ENCODE peak calls at places on chromosomes 4 and X, in seven cellular contexts. O is neuronal stem cell, F is mesenchymal stem cell, A is H1, L is IMR-90, K is trophoblast cell, W is H9. G is an unnamed sample.

GRCh38 chrX:42846741-42847140 is 68.8 kb upstream of the PPP1R2C start:
- DNase-seq in O (no peak), F (no peak), A (no peak), L (no peak), K (peak; percentile 20), W (no peak), G (no peak)

GRCh38 chr4:25441519-25442117 is 64.6 kb downstream of the ANAPC4 start:
- DNase-seq in O (peak; percentile 54), F (peak; percentile 53), A (no peak), L (peak; percentile 59), K (peak; percentile 82), W (peak; percentile 71), G (peak; percentile 80)

GRCh38 chrX:120790118-120790517 is 85.5 kb downstream of the CT47B1 start:
- DNase-seq in O (peak; percentile 50), F (peak; percentile 51), A (no peak), L (peak; percentile 71), K (peak; percentile 87), W (peak; percentile 27), G (peak; percentile 63)

GRCh38 chrX:53379747-53380146 is 42.7 kb downstream of the SMC1A start:
- DNase-seq in O (no peak), F (no peak), A (no peak), L (no peak), K (no peak), W (no peak), G (no peak)

GRCh38 chr4:122331195-122331594 is 47.6 kb upstream of the ADAD1 start:
- DNase-seq in O (no peak), F (no peak), A (no peak), L (no peak), K (peak; percentile 3), W (no peak), G (no peak)

GRCh38 chr4:141350122-141350904 is 129.6 kb downstream of the ZNF330 start:
- DNase-seq in O (no peak), F (peak; percentile 86), A (no peak), L (peak; percentile 88), K (no peak), W (no peak), G (peak; percentile 57)

GRCh38 chrX:153708415-153708814 is 15.8 kb downstream of the BCAP31 start:
- DNase-seq in O (no peak), F (peak; percentile 86), A (no peak), L (peak; percentile 79), K (peak; percentile 88), W (peak; percentile 78), G (peak; percentile 83)

GRCh38 chr4:10108818-10109783 is 7.5 kb downstream of the WDR1 start:
- DNase-seq in O (no peak), F (peak; percentile 24), A (no peak), L (peak; percentile 55), K (peak; percentile 65), W (no peak), G (no peak)

GRCh38 chrX:265502-265901 is 15.7 kb upstream of the PLCXD1 start:
- DNase-seq in O (no peak), F (no peak), A (no peak), L (no peak), K (no peak), W (no peak), G (no peak)

GRCh38 chr4:57655342-57655741 is 545.2 kb upstream of the IGFBP7 start:
- DNase-seq in O (no peak), F (no peak), A (no peak), L (no peak), K (no peak), W (no peak), G (no peak)

GRCh38 chr4:2818351-2818939 is 25.2 kb upstream of the ADD1 start:
- DNase-seq in O (no peak), F (no peak), A (no peak), L (no peak), K (no peak), W (peak; percentile 47), G (peak; percentile 35)

GRCh38 chr4:37470243-37470642 is 215.9 kb downstream of the RELL1 start:
- DNase-seq in O (no peak), F (no peak), A (no peak), L (no peak), K (no peak), W (no peak), G (no peak)

GRCh38 chr4:85084371-85085170 is 118.1 kb upstream of the WDFY3 start:
- DNase-seq in O (peak; percentile 65), F (peak; percentile 78), A (no peak), L (peak; percentile 75), K (peak; percentile 92), W (no peak), G (peak; percentile 73)

GRCh38 chrX:39752820-39753219 is 344.9 kb downstream of the BCOR start:
- DNase-seq in O (no peak), F (peak; percentile 30), A (no peak), L (peak; percentile 29), K (peak; percentile 18), W (no peak), G (no peak)

GRCh38 chrX:108397627-108398392 is 40.4 kb downstream of the COL4A6 start:
- DNase-seq in O (peak; percentile 15), F (no peak), A (no peak), L (peak; percentile 4), K (no peak), W (no peak), G (no peak)

GRCh38 chrX:136497556-136498048 is at the start of gene HTATSF1:
- DNase-seq in O (peak; percentile 2), F (no peak), A (no peak), L (no peak), K (peak; percentile 25), W (no peak), G (no peak)

GRCh38 chrX:2595258-2595657 is 94.5 kb upstream of the DHRSX start:
- DNase-seq in O (no peak), F (no peak), A (no peak), L (peak; percentile 11), K (no peak), W (no peak), G (no peak)

DNA sequence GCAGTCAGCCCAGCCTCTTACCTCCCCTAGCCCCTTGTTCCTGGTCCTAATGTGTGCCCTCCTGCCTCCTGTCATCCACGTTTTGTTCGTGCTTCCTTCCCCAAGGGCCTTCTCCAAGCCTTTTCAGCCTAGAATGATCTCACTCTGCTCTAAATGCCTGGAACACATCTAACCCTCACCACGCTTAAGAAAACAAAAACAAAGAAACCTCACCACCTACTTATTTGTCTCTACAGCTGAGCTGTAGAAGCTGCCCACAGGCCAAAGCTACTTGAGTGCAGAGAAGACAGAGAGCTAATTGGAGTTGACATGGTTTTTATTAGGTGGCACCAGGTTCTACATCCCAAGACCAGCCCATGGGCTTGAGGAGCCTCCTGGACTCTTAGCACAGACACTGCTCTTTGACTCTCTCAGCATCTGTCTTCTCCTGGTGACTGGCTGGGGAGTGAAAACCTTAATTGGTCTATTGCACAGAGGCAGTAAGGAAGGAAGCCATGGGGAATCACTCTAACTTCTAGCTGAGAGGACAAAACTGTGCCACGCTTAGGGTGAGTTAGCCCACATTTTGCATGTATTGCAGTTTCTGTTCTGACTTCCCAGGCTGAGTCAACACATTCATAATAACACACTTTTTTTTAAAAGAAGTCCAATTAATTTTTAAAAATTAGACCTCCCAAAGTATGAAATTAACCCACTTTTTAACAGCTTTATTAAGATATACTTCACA is 52.3 kb upstream of the PDK3 start:
- DNase-seq in O (no peak), F (no peak), A (no peak), L (no peak), K (no peak), W (no peak), G (no peak)
- H3K4me2 ChIP-seq in O (no peak overlapping the region), F (no peak overlapping the region), A (no peak overlapping the region), L (no peak overlapping the region), K (no peak overlapping the region), W (no peak overlapping the region), G (no peak overlapping the region)

DNA sequence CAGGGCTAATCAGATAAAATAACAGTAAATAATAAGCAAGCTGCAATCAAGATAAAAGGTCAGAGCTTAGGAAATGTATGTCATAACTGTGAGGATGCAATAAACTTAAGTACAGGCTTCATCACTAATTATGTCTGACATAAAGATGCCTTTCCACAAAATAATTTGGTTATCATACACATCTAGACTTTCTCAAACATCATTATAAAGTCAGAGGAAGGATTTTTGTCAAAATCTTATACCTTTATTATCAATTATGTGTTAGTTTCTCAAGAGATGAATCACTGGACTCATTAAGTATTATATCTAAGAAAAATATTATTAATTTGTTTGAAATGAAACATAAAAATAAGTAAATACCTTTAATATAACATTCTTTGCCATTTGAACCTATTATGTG is 695.4 kb upstream of the INTU start:
- DNase-seq in O (no peak), F (no peak), A (no peak), L (no peak), K (no peak), W (no peak), G (no peak)
- H2BK5ac ChIP-seq in O (no peak overlapping the region), F (no peak overlapping the region), A (no peak overlapping the region), L (peak overlapping the region; percentile 26), K (no peak overlapping the region), W (no peak overlapping the region), G (no peak overlapping the region)

DNA sequence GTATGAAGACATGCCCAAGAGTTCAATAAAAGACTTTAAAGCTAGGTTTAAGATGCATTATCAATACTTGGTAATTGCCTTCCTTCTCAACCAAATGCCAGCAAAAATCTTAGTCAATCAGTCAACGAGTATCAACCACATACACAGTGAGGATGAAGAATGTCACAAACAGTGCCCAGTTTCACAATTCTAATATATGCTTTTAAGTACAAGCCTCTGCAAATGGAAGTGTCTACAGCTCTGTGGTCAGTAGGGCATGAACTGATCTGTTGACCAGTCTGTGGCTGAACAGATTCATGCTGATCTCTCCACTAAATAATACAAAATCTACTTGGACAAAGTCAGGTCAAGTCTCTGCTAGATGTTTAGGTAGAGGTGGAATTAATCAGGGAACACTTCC is 27.9 kb downstream of the PPARGC1A start:
- DNase-seq in O (no peak), F (peak; percentile 16), A (no peak), L (no peak), K (no peak), W (no peak), G (no peak)
- H3K18ac ChIP-seq in O (no peak overlapping the region), F (no peak overlapping the region), A (no peak overlapping the region), L (no peak overlapping the region), K (no peak overlapping the region), W (no peak overlapping the region), G (no peak overlapping the region)

GRCh38 chrX:1453951-1454785 is 1.5 kb upstream of the ASMTL start:
- DNase-seq in O (peak; percentile 83), F (peak; percentile 82), A (peak; percentile 70), L (peak; percentile 69), K (peak; percentile 90), W (peak; percentile 86), G (peak; percentile 88)
- H3K4me2 ChIP-seq in O (peak overlapping the region; percentile 57), F (peak overlapping the region; percentile 65), A (no peak overlapping the region), L (peak overlapping the region; percentile 60), K (peak overlapping the region; percentile 67), W (no peak overlapping the region), G (no peak overlapping the region)

DNA sequence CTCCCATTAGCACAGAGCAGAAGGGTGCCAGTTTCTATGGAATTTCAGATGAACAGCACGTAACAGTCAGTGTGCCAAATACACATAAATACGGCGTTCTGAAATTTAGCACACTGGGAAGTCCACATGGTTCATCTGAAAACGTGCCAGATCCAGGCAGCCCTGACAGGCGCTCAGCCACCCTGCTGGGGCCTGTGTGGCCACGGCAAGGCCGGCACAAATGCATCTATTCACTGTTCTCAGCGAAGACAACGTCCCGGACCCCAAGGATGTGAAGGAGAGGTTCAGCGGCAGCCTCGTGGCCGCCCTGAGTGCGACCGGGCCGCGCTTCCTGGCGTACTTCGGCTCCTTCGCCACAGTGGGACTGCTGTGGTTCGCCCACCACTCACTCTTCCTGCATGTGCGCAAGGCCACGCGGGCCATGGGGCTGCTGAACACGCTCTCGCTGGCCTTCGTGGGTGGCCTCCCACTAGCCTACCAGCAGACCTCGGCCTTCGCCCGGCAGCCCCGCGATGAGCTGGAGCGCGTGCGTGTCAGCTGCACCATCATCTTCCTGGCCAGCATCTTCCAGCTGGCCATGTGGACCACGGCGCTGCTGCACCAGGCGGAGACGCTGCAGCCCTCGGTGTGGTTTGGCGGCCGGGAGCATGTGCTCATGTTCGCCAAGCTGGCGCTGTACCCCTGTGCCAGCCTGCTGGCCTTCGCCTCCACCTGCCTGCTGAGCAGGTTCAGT is 15.6 kb downstream of the DGKQ start:
- DNase-seq in O (no peak), F (no peak), A (no peak), L (no peak), K (no peak), W (no peak), G (no peak)
- H2BK5ac ChIP-seq in O (peak overlapping the region; percentile 13), F (no peak overlapping the region), A (no peak overlapping the region), L (no peak overlapping the region), K (no peak overlapping the region), W (no peak overlapping the region), G (no peak overlapping the region)

G was measured in mesendoderm.